ENCODE peak calls at places on chromosome 1, in four cellular contexts. H, E, J and B are unnamed samples.

GRCh38 chr1:58815680-58816071 is 31.8 kb upstream of the JUN start:
- DNase-seq in E (no peak), J (no peak), H (peak), B (no peak)

GRCh38 chr1:30719406-30720270 is 3.7 kb downstream of the MATN1 start:
- DNase-seq in H (no peak), E (no peak), J (no peak), B (no peak)

GRCh38 chr1:228842094-228842775 is 107.0 kb downstream of the RHOU start:
- DNase-seq in H (peak), E (peak), J (no peak), B (no peak)

GRCh38 chr1:243968413-243968812 is 82.7 kb upstream of the ZBTB18 start:
- DNase-seq in E (no peak), H (peak), J (no peak), B (no peak)

GRCh38 chr1:210076620-210077019 is 138.6 kb downstream of the SYT14 start:
- DNase-seq in E (no peak), H (no peak), J (no peak), B (no peak)

GRCh38 chr1:213987422-213987875 is 324 bp upstream of the PROX1 start:
- DNase-seq in H (no peak), J (no peak), E (no peak), B (peak)

GRCh38 chr1:20950689-20951088 is 163.6 kb upstream of the HP1BP3 start:
- DNase-seq in J (no peak), E (no peak), H (no peak), B (no peak)

GRCh38 chr1:47709302-47710074 is 271.6 kb downstream of the FOXD2 start:
- DNase-seq in H (no peak), J (no peak), E (no peak), B (peak)

GRCh38 chr1:244064621-244065020 is 13.5 kb downstream of the ZBTB18 start:
- DNase-seq in E (no peak), H (no peak), J (no peak), B (no peak)

GRCh38 chr1:236089046-236089773 is 24.3 kb upstream of the NID1 start:
- DNase-seq in J (no peak), H (peak), E (no peak), B (no peak)

GRCh38 chr1:117312453-117313138 is 54.7 kb upstream of the MAN1A2 start:
- DNase-seq in E (no peak), J (no peak), H (peak), B (no peak)

GRCh38 chr1:205350626-205351235 is 6.0 kb downstream of the KLHDC8A start:
- DNase-seq in E (no peak), J (no peak), H (no peak), B (no peak)

GRCh38 chr1:232662910-232663309 is 33.0 kb upstream of the SIPA1L2 start:
- DNase-seq in H (no peak), J (no peak), E (no peak), B (no peak)

GRCh38 chr1:45299981-45300668 is 26.6 kb upstream of the HPDL start:
- DNase-seq in H (peak), J (no peak), E (peak), B (no peak)

GRCh38 chr1:7375781-7376660 is 395.1 kb upstream of the VAMP3 start:
- DNase-seq in H (no peak), E (no peak), J (no peak), B (no peak)

GRCh38 chr1:27655151-27655929 is 16.7 kb downstream of the IFI6 start:
- DNase-seq in J (no peak), H (no peak), E (no peak), B (no peak)

GRCh38 chr1:218380125-218380977 is 35.2 kb downstream of the TGFB2 start:
- DNase-seq in H (peak), J (no peak), E (no peak), B (no peak)

GRCh38 chr1:218640213-218640612 is 295.1 kb downstream of the TGFB2 start:
- DNase-seq in J (no peak), H (no peak), E (no peak), B (no peak)

GRCh38 chr1:111930356-111930755 is 59.1 kb downstream of the KCND3 start:
- DNase-seq in J (no peak), E (no peak), H (no peak), B (no peak)

GRCh38 chr1:6906783-6907182 is 121.5 kb downstream of the CAMTA1 start:
- DNase-seq in E (no peak), H (no peak), J (no peak), B (no peak)

GRCh38 chr1:64969305-64970066 is 3.1 kb upstream of the JAK1 start:
- DNase-seq in E (no peak), J (no peak), H (no peak), B (no peak)

GRCh38 chr1:107529511-107530149 is 388.8 kb downstream of the NTNG1 start:
- DNase-seq in H (peak), E (no peak), J (no peak), B (peak)

GRCh38 chr1:199273837-199274379 is 635.1 kb downstream of the PTPRC start:
- DNase-seq in E (no peak), J (no peak), H (no peak), B (no peak)

GRCh38 chr1:178871551-178872320 is 859 bp upstream of the ANGPTL1 start:
- DNase-seq in H (no peak), J (no peak), E (no peak), B (no peak)

GRCh38 chr1:226798427-226799411 is 59.6 kb upstream of the ITPKB start:
- DNase-seq in H (no peak), J (no peak), E (no peak), B (no peak)

GRCh38 chr1:154502066-154502741 is at the start of the genes SHE and TDRD10:
- DNase-seq in H (no peak), E (peak), J (no peak), B (no peak)

GRCh38 chr1:168400139-168400538 is 119.5 kb downstream of the TBX19 start:
- DNase-seq in E (no peak), J (no peak), H (no peak), B (no peak)

GRCh38 chr1:226063362-226064167 is 1.0 kb downstream of the H3-3A start:
- DNase-seq in H (peak), E (peak), J (no peak), B (no peak)

GRCh38 chr1:212700892-212701819 is 1.5 kb upstream of the BATF3 start:
- DNase-seq in E (peak), H (peak), J (peak), B (no peak)

GRCh38 chr1:24318988-24319863 is at the start of gene GRHL3:
- DNase-seq in H (no peak), J (no peak), E (no peak), B (no peak)

GRCh38 chr1:235935506-235936224 is 69.0 kb upstream of the LYST start:
- DNase-seq in H (no peak), J (no peak), E (peak), B (no peak)

GRCh38 chr1:155932487-155932886 is 1.7 kb downstream of the KHDC4 start:
- DNase-seq in H (no peak), J (no peak), E (no peak), B (no peak)

GRCh38 chr1:154263465-154264332 is 8.7 kb upstream of the HAX1 start:
- DNase-seq in H (peak), J (no peak), E (no peak), B (no peak)

GRCh38 chr1:5599541-5599940 is 392.7 kb downstream of the NPHP4 start:
- DNase-seq in J (no peak), H (no peak), E (no peak), B (no peak)

GRCh38 chr1:203066965-203067364 is 18.8 kb downstream of the MYOG start:
- DNase-seq in J (no peak), H (no peak), E (no peak), B (no peak)

GRCh38 chr1:236156512-236157208 is 14.3 kb downstream of the GPR137B start:
- DNase-seq in J (no peak), H (no peak), E (no peak), B (no peak)

GRCh38 chr1:1292851-1293250 is 12.6 kb downstream of the SCNN1D start:
- DNase-seq in E (no peak), J (no peak), H (no peak), B (no peak)

GRCh38 chr1:1291023-1291528 is 10.8 kb downstream of the SCNN1D start:
- DNase-seq in H (no peak), J (no peak), E (peak), B (no peak)

GRCh38 chr1:1292442-1292779 is 12.2 kb downstream of the SCNN1D start:
- DNase-seq in H (no peak), E (no peak), J (no peak), B (no peak)

GRCh38 chr1:1293258-1293617 is 13.0 kb downstream of the SCNN1D start:
- DNase-seq in E (no peak), H (no peak), J (no peak), B (no peak)

GRCh38 chr1:1291611-1292441 is 11.6 kb downstream of the SCNN1D start:
- DNase-seq in E (peak), H (peak), J (no peak), B (no peak)
- TF ChIP-seq CTCF in E (peak), H (peak), J (no peak), B (peak)

DNA sequence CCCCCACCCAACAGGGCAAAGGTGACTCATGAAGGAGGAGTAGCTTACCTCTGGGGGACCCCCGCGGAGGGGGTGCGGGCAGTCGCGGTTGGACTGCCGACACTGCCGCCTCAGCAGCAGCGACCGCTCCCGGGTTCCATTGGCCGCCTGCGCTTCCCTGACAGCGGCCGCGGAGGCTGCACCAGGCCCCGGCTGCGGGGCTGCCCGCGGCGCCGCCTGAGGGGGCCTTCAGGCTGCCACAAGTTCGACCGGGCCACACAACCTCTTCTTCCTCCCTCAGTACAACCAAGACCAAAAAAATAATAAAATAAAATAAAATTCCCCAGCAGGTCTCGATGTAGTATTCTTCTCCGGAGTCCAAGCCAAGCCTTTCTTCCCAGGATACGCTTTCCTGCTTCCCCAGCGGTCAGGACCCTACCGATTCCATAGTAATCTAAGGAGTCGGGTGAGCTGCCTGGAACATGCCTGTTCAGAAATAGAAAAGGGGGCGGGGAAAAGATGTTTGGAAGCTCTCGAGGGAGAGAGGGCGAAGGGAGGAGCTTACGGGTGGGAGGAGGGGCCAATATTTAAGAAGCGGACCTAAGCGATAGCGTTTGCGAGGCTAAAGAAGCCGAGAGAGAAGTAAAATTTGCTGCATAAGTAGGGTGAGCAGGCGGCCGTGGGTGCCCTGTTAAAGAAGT is at the start of gene PI4KB:
- DNase-seq in J (peak), H (peak), E (peak), B (peak)
- TF ChIP-seq CTCF in J (no peak), H (no peak), E (no peak), B (no peak)

GRCh38 chr1:109547412-109548320 is 749 bp upstream of the GNAI3 start:
- DNase-seq in J (no peak), E (peak), H (no peak), B (no peak)
- TF ChIP-seq CTCF in J (no peak), E (no peak), H (no peak), B (no peak)

GRCh38 chr1:52403566-52404115 is 582 bp downstream of the ORC1 start:
- DNase-seq in E (no peak), J (no peak), H (peak), B (no peak)

GRCh38 chr1:52404116-52404974 is at the start of the genes ORC1 and PRPF38A:
- DNase-seq in J (peak), H (peak), E (peak), B (peak)

GRCh38 chr1:52400131-52400530 is 4.1 kb downstream of the ORC1 start:
- DNase-seq in H (no peak), E (no peak), J (no peak), B (no peak)

GRCh38 chr1:52402860-52403240 is 1.4 kb downstream of the ORC1 start:
- DNase-seq in H (no peak), J (no peak), E (no peak), B (no peak)

DNA sequence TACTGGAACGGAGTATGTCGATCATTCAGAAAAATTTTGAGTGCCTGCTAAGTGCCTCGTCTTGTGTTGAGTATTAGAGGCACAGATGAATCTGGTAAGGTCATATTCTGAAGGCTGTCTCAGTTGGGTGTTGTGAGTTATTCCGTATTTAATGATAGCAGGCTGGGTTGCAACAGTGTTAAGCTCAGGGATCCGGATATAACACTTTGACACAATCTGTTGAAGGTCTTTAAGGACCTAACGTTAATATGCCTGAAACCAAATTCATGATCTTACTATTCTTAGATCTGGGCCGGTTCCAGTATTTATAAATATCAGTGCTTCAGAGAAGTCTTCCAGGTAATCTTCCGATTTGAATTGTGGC is 555 bp downstream of the PRPF38A start:
- DNase-seq in J (no peak), H (no peak), E (no peak), B (no peak)
- TF ChIP-seq CTCF in J (no peak), H (no peak), E (no peak), B (no peak)

GRCh38 chr1:41919131-41919530 is 409 bp upstream of the HIVEP3 start:
- DNase-seq in E (no peak), H (no peak), J (no peak), B (no peak)

GRCh38 chr1:41919764-41920397 is 1.2 kb upstream of the HIVEP3 start:
- DNase-seq in H (no peak), E (no peak), J (no peak), B (no peak)

GRCh38 chr1:41917835-41918449 is 780 bp downstream of the HIVEP3 start:
- DNase-seq in J (no peak), H (no peak), E (no peak), B (no peak)

GRCh38 chr1:41917051-41917530 is 1.6 kb downstream of the HIVEP3 start:
- DNase-seq in H (no peak), J (no peak), E (no peak), B (no peak)

DNA sequence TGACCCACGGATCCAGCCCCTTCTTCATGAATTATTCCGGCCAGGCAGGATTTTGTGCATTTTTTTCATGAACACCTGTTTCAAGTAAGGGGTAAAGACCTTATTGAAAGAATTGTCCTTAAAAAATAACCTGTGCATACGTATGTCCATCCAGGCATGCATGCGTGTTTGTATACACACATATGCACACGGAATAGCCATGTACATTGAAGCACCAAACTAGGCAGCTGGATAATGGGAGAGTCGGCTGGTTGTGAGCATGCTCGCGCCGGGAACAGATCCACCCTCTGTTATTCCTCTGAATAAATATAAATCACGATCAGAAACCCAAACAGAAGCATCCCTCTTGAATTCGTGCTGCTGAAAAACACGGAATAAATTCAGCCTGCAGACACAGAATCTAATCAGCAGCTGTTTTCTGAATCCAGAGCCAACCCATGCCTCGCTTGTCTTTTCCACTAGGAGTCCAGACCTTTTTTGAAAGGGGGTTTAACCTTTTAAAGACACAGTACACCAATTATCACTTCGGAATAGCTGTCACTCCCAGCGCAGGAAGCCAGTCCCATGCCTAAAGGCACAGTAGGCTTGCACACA is at the start of gene HIVEP3:
- DNase-seq in J (no peak), H (no peak), E (no peak), B (peak)
- TF ChIP-seq CTCF in J (no peak), H (peak), E (no peak), B (no peak)

GRCh38 chr1:11571906-11572616 is 82.2 kb downstream of the FBXO2 start:
- DNase-seq in J (no peak), E (no peak), H (no peak), B (no peak)
- TF ChIP-seq CTCF in J (no peak), E (no peak), H (peak), B (peak)

GRCh38 chr1:91278754-91279153 is 125.9 kb downstream of the HFM1 start:
- DNase-seq in J (no peak), H (no peak), E (no peak), B (no peak)

GRCh38 chr1:91281782-91282181 is 122.9 kb downstream of the HFM1 start:
- DNase-seq in H (no peak), J (no peak), E (no peak), B (no peak)

GRCh38 chr1:91283421-91283726 is 121.3 kb downstream of the HFM1 start:
- DNase-seq in E (no peak), J (no peak), H (no peak), B (no peak)

GRCh38 chr1:91282695-91283420 is 121.8 kb downstream of the HFM1 start:
- DNase-seq in E (peak), J (peak), H (peak), B (no peak)
- TF ChIP-seq CTCF in E (peak), J (no peak), H (peak), B (peak)